ENCODE peak calls at places on chromosomes 2 and 18, in four cellular contexts. Q is K562, X is HepG2, N is GM12878. I is an unnamed sample.

GRCh38 chr18:3061581-3062416 is 48.9 kb upstream of the LPIN2 start:
- DNase-seq in Q (no peak), X (no peak), N (no peak), I (no peak)

GRCh38 chr18:54119524-54120019 is 104.9 kb downstream of the MBD2 start:
- DNase-seq in Q (peak; percentile 18), X (peak; percentile 55), N (peak; percentile 59), I (no peak)

GRCh38 chr2:7034313-7034712 is 117.1 kb downstream of the RNF144A start:
- DNase-seq in Q (no peak), X (peak; percentile 13), N (no peak), I (peak; percentile 41)

GRCh38 chr18:76707534-76707933 is 114.8 kb upstream of the ZNF236 start:
- DNase-seq in Q (no peak), X (no peak), N (no peak), I (no peak)

GRCh38 chr2:44943031-44943692 is 1.7 kb downstream of the SIX3 start:
- DNase-seq in Q (no peak), X (no peak), N (no peak), I (no peak)

GRCh38 chr2:26568076-26568890 is 72.9 kb downstream of the CIB4 start:
- DNase-seq in Q (no peak), X (no peak), N (no peak), I (no peak)

GRCh38 chr2:169038338-169038757 is 7.2 kb upstream of the ABCB11 start:
- DNase-seq in Q (no peak), X (no peak), N (peak; percentile 32), I (no peak)

GRCh38 chr2:11505652-11506610 is 27.9 kb upstream of the GREB1 start:
- DNase-seq in Q (no peak), X (peak; percentile 97), N (peak; percentile 35), I (no peak)

GRCh38 chr18:11956371-11957308 is 24.7 kb upstream of the IMPA2 start:
- DNase-seq in Q (no peak), X (no peak), N (no peak), I (no peak)

GRCh38 chr2:31415421-31415820 is 879 bp upstream of the XDH start:
- DNase-seq in Q (no peak), X (no peak), N (no peak), I (no peak)

GRCh38 chr2:74292752-74293151 is 50.5 kb downstream of the SLC4A5 start:
- DNase-seq in Q (no peak), X (peak; percentile 82), N (no peak), I (no peak)

GRCh38 chr2:102073168-102073724 is 69.3 kb upstream of the IL1R1 start:
- DNase-seq in Q (no peak), X (no peak), N (no peak), I (no peak)
- TF ChIP-seq CBFB in Q (no peak), X (no peak), N (no peak), I (no peak)

DNA sequence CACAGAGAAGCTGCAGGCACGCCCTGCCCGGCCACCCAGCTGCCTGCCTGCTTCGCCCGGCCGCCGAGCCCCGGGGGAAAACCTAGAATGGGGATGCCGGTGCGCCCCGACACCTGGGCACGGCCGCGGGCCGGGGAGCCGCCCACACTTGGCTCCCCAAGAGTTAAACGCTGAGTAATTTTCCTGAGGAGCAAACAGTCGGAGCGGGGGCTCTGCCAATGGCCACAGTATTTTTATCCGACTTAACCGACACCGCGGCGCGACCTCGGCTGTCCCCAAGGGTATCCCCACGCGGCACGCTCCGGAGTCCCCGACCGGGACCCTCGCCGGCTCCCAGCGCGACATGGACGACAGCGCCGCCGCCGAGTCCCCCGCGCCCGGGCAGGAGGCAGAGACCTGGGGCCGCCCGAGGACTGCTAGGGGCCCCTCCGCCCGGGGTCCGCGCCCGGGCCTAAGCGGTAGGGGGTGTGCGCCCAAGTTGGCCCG is 567 bp downstream of the UXS1 start:
- DNase-seq in Q (peak; percentile 26), X (peak; percentile 15), N (no peak), I (peak; percentile 40)
- TF ChIP-seq NR2C2 in Q (no peak), X (no peak), N (no peak), I (no peak)

GRCh38 chr2:218995561-218995960 is 2.3 kb upstream of the CRYBA2 start:
- DNase-seq in Q (no peak), X (no peak), N (no peak), I (no peak)

GRCh38 chr2:218991674-218992168 is 1.5 kb downstream of the CRYBA2 start:
- DNase-seq in Q (peak; percentile 49), X (no peak), N (no peak), I (no peak)

GRCh38 chr2:218992196-218992595 is 1.0 kb downstream of the CRYBA2 start:
- DNase-seq in Q (no peak), X (no peak), N (no peak), I (no peak)

GRCh38 chr2:218992703-218993344 is 398 bp downstream of the CRYBA2 start:
- DNase-seq in Q (no peak), X (no peak), N (no peak), I (no peak)

DNA sequence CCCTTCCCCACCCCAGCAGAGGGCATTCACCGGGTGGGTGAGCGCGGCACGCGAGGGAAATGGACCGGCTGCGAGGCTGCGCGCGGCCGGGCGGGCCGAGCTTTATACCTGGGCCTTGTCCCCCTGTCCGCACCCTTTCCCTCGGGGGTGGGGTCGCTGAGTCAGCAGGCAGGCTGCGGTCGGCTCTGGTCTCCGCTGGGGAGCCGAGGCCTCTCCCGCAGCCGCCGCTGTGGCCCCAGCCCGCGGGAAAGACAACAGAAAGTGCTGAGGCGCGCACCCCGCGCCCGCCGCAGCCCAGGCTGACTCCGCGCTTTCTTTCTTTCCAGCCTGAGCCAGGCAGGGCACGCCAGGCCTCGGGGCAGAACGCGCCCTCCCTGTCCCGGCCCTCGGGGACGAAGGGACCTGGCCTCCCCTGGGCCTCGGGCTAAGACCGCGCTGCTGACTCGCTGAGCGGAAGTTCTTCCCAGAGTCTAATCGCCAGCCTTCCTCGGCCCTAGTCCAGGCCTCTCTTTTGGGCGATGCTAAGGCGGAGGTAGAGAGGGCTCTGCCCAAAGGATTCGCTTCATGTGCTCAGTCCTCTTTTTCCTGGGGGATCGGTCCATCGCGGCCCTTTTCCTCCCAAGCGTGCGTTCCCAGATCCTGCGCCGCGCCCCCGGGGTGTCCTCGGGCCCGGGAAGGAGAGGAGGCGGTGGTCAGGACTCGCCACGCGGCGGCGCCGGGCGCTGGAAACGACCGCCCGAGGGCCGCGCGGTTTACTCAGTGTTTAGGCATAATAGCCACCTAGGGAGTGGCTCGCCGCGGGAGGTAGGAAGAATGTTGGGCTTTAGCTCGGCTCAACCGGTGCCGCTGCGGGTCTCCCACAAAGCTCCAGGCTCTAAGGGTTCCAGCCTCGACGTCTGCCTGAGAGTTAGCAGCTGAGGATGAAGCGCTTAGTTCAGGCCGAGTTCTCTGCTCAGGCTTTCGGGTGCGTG is at the start of gene CRYBA2:
- DNase-seq in Q (peak; percentile 58), X (no peak), N (no peak), I (peak; percentile 53)
- TF ChIP-seq CBFB in Q (no peak), X (no peak), N (no peak), I (no peak)

GRCh38 chr2:241074901-241075540 is 27.1 kb downstream of the MTERF4 start:
- DNase-seq in Q (no peak), X (no peak), N (no peak), I (no peak)
- TF ChIP-seq NR2C2 in Q (no peak), X (no peak), N (no peak), I (no peak)

GRCh38 chr2:197011777-197012641 is 85.5 kb upstream of the PGAP1 start:
- DNase-seq in Q (peak; percentile 22), X (peak; percentile 57), N (no peak), I (no peak)
- TF ChIP-seq CBFB in Q (no peak), X (no peak), N (no peak), I (no peak)

GRCh38 chr2:80238692-80239469 is 65.7 kb downstream of the LRRTM1 start:
- DNase-seq in Q (peak; percentile 61), X (peak; percentile 14), N (no peak), I (peak; percentile 69)
- TF ChIP-seq NR2C2 in Q (no peak), X (no peak), N (no peak), I (no peak)

GRCh38 chr2:63023444-63023843 is 27.2 kb upstream of the OTX1 start:
- DNase-seq in Q (peak; percentile 23), X (peak; percentile 60), N (peak; percentile 12), I (peak; percentile 35)

GRCh38 chr2:63034575-63034974 is 16.1 kb upstream of the OTX1 start:
- DNase-seq in Q (no peak), X (no peak), N (no peak), I (no peak)

GRCh38 chr2:63027220-63027619 is 23.4 kb upstream of the OTX1 start:
- DNase-seq in Q (no peak), X (no peak), N (no peak), I (no peak)

GRCh38 chr2:63029058-63029457 is 21.6 kb upstream of the OTX1 start:
- DNase-seq in Q (no peak), X (no peak), N (no peak), I (no peak)
- TF ChIP-seq CBFB in Q (no peak), X (no peak), N (no peak), I (no peak)

GRCh38 chr18:9731380-9731779 is 23.3 kb downstream of the RAB31 start:
- DNase-seq in Q (no peak), X (no peak), N (no peak), I (no peak)
- TF ChIP-seq NR2C2 in Q (no peak), X (no peak), N (no peak), I (no peak)

DNA sequence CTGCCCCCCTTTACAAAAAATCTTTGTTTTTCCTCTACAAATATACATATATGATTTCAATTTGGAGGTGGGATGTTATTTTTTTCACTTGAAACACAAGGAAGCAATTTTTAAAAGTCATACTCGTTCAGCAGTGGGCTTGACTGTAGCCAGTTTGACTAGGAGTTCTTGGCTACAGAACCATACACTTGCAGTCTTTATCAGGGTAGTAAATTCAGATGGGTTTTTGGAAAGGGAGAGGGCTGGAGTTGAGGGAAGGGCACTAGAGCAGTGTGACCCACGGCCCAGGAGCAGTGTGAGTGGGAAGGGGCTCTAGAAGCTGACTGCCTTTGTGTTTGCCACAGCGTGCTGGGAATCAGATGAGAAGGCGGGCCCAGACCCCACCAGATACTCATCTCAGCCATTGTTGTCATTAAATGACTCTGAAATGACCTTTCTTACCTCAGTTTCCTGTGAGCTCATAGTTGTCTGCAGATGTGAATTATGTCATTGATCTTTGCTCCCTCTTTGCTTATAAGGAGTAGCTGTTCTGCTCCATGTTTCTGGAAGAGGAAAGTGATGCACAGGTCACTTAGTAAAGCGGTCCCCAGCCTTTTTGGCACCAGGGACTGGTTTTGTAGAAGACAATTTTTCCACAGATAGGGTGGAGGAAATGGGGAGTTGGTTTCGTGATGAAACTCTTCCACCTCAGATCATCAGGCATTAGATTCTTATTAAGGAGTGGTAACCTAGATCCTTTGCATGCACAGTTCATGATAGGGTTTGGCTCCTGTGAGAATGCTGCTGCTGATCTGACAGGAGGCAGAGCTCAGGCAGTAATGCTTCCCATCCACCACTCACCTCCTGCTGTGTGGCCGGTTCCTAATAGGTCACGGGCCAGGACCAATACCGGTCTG is 116.8 kb downstream of the SPTBN1 start:
- DNase-seq in Q (no peak), X (no peak), N (no peak), I (no peak)
- TF ChIP-seq CBFB in Q (no peak), X (no peak), N (no peak), I (no peak)

I was measured in WTC11.